ENCODE peak calls at places on chromosome 2, in nine cellular contexts. B is spleen, F is choroid plexus epithelial cell, T is cardiac muscle cell, Q is HFF-Myc, J is A549, H is astrocyte of the spinal cord, C is fibroblast of villous mesenchyme, R is uterus. P is an unnamed sample.

GRCh38 chr2:43273477-43273876 is 47.1 kb upstream of the ZFP36L2 start:
- DNase-seq in Q (no peak), B (no peak), T (peak; percentile 28), F (peak; percentile 36), J (no peak), C (no peak), R (peak; percentile 78), H (peak; percentile 65), P (no peak)

GRCh38 chr2:168545439-168546082 is 89.5 kb downstream of the CERS6 start:
- DNase-seq in Q (peak; percentile 45), F (peak; percentile 95), J (peak; percentile 59), B (no peak), R (peak; percentile 41), C (peak; percentile 76), H (peak; percentile 96), T (peak; percentile 22), P (no peak)

GRCh38 chr2:36395866-36396265 is 40.3 kb downstream of the CRIM1 start:
- DNase-seq in H (no peak), B (no peak), F (no peak), C (no peak), Q (no peak), T (no peak), R (no peak), J (no peak), P (no peak)

GRCh38 chr2:118119158-118119715 is 31.0 kb downstream of the INSIG2 start:
- DNase-seq in T (no peak), J (no peak), B (no peak), F (no peak), H (no peak), C (peak; percentile 28), R (no peak), Q (no peak), P (no peak)

GRCh38 chr2:202113571-202114142 is 40.6 kb downstream of the KIAA2012 start:
- DNase-seq in B (no peak), H (peak; percentile 45), C (peak; percentile 60), R (no peak), T (no peak), Q (no peak), F (no peak), J (peak; percentile 27), P (no peak)

GRCh38 chr2:104919127-104919526 is 65.2 kb downstream of the POU3F3 start:
- DNase-seq in C (no peak), F (no peak), Q (no peak), B (no peak), R (no peak), H (no peak), J (peak; percentile 31), T (peak; percentile 9), P (no peak)

GRCh38 chr2:42905341-42906114 is 113.1 kb upstream of the HAAO start:
- DNase-seq in B (no peak), R (no peak), F (peak; percentile 86), H (peak; percentile 67), T (no peak), J (no peak), Q (no peak), C (peak; percentile 63), P (peak; percentile 75)

GRCh38 chr2:46857871-46858696 is 57.5 kb downstream of the MCFD2 start:
- DNase-seq in C (peak; percentile 93), F (peak; percentile 68), J (peak; percentile 57), R (no peak), T (peak; percentile 21), Q (no peak), B (no peak), H (peak; percentile 84), P (peak; percentile 25)

GRCh38 chr2:104584393-104584792 is 269.5 kb upstream of the POU3F3 start:
- DNase-seq in Q (no peak), C (no peak), R (no peak), T (no peak), F (no peak), H (no peak), J (no peak), B (no peak), P (no peak)

GRCh38 chr2:170361359-170361936 is 183.5 kb downstream of the MYO3B start:
- DNase-seq in H (peak; percentile 53), R (no peak), C (peak; percentile 47), B (no peak), F (peak; percentile 76), J (peak; percentile 64), Q (peak; percentile 31), T (peak; percentile 67), P (no peak)

GRCh38 chr2:178225011-178225817 is 30.9 kb downstream of the OSBPL6 start:
- DNase-seq in J (no peak), F (peak; percentile 72), H (peak; percentile 91), Q (no peak), C (no peak), R (no peak), T (no peak), B (no peak), P (no peak)

GRCh38 chr2:241850544-241851324 is 8.0 kb downstream of the PDCD1 start:
- DNase-seq in F (no peak), R (no peak), Q (no peak), J (no peak), B (peak; percentile 58), T (no peak), C (no peak), H (no peak), P (peak; percentile 57)

GRCh38 chr2:218858138-218858445 is 1.5 kb upstream of the WNT6 start:
- DNase-seq in R (no peak), F (no peak), J (no peak), T (no peak), B (no peak), C (no peak), H (no peak), Q (no peak), P (peak; percentile 15)

GRCh38 chr2:218858671-218859555 is 692 bp upstream of the WNT6 start:
- DNase-seq in F (no peak), R (no peak), J (no peak), Q (no peak), T (no peak), H (no peak), B (peak; percentile 64), C (no peak), P (peak; percentile 50)

GRCh38 chr2:218859994-218860831 is 608 bp downstream of the WNT6 start:
- DNase-seq in H (no peak), F (no peak), T (no peak), R (no peak), C (no peak), Q (no peak), J (no peak), B (peak; percentile 71), P (peak; percentile 59)

GRCh38 chr2:218860950-218861381 is 1.4 kb downstream of the WNT6 start:
- DNase-seq in T (peak; percentile 93), B (peak; percentile 62), R (peak; percentile 79), F (peak; percentile 30), Q (peak; percentile 38), C (peak; percentile 70), J (no peak), H (peak; percentile 20), P (peak; percentile 87)

GRCh38 chr2:218859556-218859993 is at the start of gene WNT6:
- DNase-seq in F (no peak), H (no peak), R (no peak), J (no peak), Q (no peak), T (peak; percentile 65), B (no peak), C (no peak), P (peak; percentile 65)
- H3K4me3 ChIP-seq in F (no peak within 1 kb of the TSS), H (no peak within 1 kb of the TSS), R (peak within 1 kb of the TSS; percentile 14), J (peak within 1 kb of the TSS; percentile 64), Q (no peak within 1 kb of the TSS), T (peak within 1 kb of the TSS; percentile 31), B (peak within 1 kb of the TSS; percentile 36), C (peak within 1 kb of the TSS; percentile 12), P (peak within 1 kb of the TSS; percentile 40)

GRCh38 chr2:128058114-128058513 is 30.3 kb upstream of the SAP130 start:
- DNase-seq in B (no peak), C (no peak), Q (no peak), J (no peak), H (no peak), F (no peak), R (no peak), T (no peak), P (no peak)
- H3K4me3 ChIP-seq in B (no peak overlapping the region), C (no peak overlapping the region), Q (no peak overlapping the region), J (no peak overlapping the region), H (no peak overlapping the region), F (no peak overlapping the region), R (no peak overlapping the region), T (no peak overlapping the region), P (no peak overlapping the region)

DNA sequence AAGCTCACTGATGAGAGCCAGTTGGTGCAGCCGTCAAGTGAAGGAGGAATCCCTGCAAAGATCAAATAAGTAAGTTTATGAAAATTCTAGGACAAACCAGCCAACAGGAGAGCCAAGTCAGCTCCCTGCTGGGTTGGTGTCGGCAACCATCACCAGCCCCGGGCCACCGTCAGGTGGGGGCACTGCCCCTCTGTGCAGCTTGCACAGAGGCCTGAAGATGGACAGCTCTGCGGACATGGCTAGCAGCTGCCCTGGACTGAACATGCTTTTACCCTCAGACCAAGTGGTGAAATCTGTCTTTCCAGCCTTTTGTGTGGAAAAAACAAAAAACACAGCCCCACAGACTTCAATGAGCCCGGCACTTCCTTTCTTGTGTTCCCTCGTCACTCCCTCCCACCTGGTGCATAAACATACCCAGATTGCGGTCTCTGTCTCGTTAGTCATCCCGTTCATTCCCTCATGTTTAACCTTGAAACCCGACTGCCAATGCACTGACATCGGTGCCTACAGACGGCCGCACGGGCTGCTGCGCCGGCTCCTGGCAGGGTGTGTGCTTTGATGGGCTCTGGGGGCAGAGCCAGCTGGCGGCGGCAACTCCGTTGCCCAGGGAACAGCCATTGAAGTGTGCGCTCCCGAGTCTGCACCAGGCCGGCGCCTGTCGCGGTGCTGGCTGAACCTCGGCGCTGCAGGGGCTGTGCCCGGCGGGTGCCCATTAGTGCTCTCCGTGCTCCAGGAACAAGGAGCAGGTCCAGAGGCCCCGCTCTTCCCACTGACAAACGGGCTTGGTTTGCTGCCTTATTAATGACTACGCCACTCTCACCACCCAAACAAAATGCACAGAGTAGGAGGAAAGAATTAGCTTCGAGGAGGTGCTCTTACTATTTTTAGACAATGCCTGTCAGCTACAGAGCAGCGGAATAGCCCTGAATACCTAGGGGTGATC is 95.3 kb downstream of the EIPR1 start:
- DNase-seq in Q (no peak), T (peak; percentile 29), B (peak; percentile 71), J (no peak), F (peak; percentile 35), H (peak; percentile 72), C (peak; percentile 24), R (no peak), P (peak; percentile 77)
- H3K4me3 ChIP-seq in Q (no peak overlapping the region), T (no peak overlapping the region), B (no peak overlapping the region), J (no peak overlapping the region), F (peak overlapping the region; percentile 32), H (peak overlapping the region; percentile 3), C (no peak overlapping the region), R (no peak overlapping the region), P (no peak overlapping the region)

DNA sequence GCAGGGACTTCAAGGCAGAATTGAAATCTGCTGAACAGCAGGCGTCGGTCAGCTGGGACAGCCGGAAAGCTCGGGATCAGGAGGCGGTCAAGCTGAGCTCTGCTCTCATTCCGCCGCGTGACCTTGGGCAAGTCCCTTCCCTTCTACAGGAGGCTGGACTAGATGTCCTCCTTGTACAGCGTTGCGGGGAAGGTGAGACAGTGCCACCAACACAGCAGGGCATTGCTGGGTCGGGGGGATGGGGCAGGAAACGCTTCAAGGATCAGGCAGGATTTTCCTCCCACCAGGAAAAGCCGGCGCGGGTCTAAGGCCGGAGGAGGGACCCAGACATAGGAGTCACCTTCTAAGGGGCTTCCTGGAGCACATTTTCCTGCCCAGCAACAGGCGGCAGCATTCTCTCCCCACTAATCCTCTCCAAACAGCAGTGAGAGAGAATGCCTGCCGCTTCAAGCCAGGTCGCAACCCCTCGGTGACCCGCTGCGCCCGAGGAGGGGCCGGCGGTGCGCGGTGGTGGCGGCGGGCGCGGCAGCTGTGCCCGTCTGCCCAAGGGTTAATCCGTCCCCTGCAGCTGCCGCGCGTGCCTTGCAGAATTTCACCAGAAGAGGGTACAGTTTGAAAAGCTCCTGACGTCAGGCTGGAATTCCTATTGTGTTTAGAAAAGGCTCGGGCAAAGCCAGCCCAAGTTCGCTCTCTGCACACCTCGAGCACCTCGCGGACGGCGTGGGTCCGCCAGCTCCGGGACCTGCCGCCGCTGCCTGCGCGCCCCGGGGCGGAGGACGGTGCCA is at the start of gene KCNF1:
- DNase-seq in B (peak; percentile 73), Q (no peak), H (peak; percentile 55), R (no peak), J (peak; percentile 83), C (peak; percentile 39), F (peak; percentile 53), T (peak; percentile 72), P (peak; percentile 59)
- H3K4me3 ChIP-seq in B (peak within 1 kb of the TSS; percentile 23), Q (peak within 1 kb of the TSS; percentile 20), H (peak within 1 kb of the TSS; percentile 10), R (no peak within 1 kb of the TSS), J (peak within 1 kb of the TSS; percentile 57), C (peak within 1 kb of the TSS; percentile 18), F (peak within 1 kb of the TSS; percentile 24), T (peak within 1 kb of the TSS; percentile 49), P (peak within 1 kb of the TSS; percentile 44)